ENCODE peak calls at places on chromosomes 1 and 21, in nine cellular contexts. I, Y, T, A, G, L, R, D and E are unnamed samples.

GRCh38 chr1:171597203-171597602 is 24.8 kb upstream of the MYOCOS start:
- DNase-seq in I (no peak), Y (no peak), T (no peak), A (no peak), G (no peak), L (no peak), R (no peak), D (no peak), E (no peak)

GRCh38 chr1:160256396-160257046 is 5.8 kb downstream of the DCAF8 start:
- DNase-seq in I (peak), Y (no peak), T (no peak), A (no peak), G (no peak), L (no peak), R (no peak), D (no peak), E (no peak)

GRCh38 chr1:48234086-48234485 is 11.6 kb downstream of the SLC5A9 start:
- DNase-seq in I (no peak), Y (no peak), T (no peak), A (no peak), G (no peak), L (no peak), R (no peak), D (no peak), E (no peak)

GRCh38 chr1:223323491-223324484 is 40.2 kb downstream of the SUSD4 start:
- DNase-seq in I (no peak), Y (no peak), T (no peak), A (no peak), G (no peak), L (no peak), R (no peak), D (no peak), E (no peak)

GRCh38 chr1:119367332-119368124 is 1.1 kb upstream of the HAO2 start:
- DNase-seq in I (peak), Y (no peak), T (no peak), A (peak), G (no peak), L (no peak), R (no peak), D (peak), E (peak)

GRCh38 chr1:174005032-174005431 is 17.1 kb downstream of the RC3H1 start:
- DNase-seq in I (no peak), Y (no peak), T (no peak), A (no peak), G (no peak), L (no peak), R (no peak), D (no peak), E (no peak)

GRCh38 chr1:26127235-26128163 is 15.9 kb downstream of the PDIK1L start:
- DNase-seq in I (no peak), Y (no peak), T (no peak), A (no peak), G (no peak), L (no peak), R (no peak), D (peak), E (no peak)

GRCh38 chr1:42456754-42457089 is 379 bp downstream of the PPCS start:
- DNase-seq in I (no peak), Y (peak), T (peak), A (peak), G (peak), L (peak), R (peak), D (peak), E (no peak)

GRCh38 chr1:41498809-41499208 is 14.3 kb upstream of the EDN2 start:
- DNase-seq in I (no peak), Y (no peak), T (no peak), A (no peak), G (no peak), L (peak), R (peak), D (no peak), E (no peak)

GRCh38 chr1:12594966-12595838 is 22.8 kb downstream of the DHRS3 start:
- DNase-seq in I (peak), Y (no peak), T (peak), A (no peak), G (peak), L (peak), R (no peak), D (no peak), E (no peak)

GRCh38 chr21:36092676-36093075 is 22.9 kb downstream of the CBR1 start:
- DNase-seq in I (no peak), Y (no peak), T (no peak), A (no peak), G (no peak), L (no peak), R (no peak), D (no peak), E (no peak)

GRCh38 chr21:44326716-44327602 is 12.2 kb downstream of the CFAP410 start:
- DNase-seq in I (no peak), Y (no peak), T (no peak), A (no peak), G (no peak), L (no peak), R (no peak), D (no peak), E (no peak)

GRCh38 chr1:78911956-78912880 is 94.3 kb downstream of the ADGRL4 start:
- DNase-seq in I (no peak), Y (no peak), T (no peak), A (no peak), G (no peak), L (no peak), R (no peak), D (no peak), E (no peak)

GRCh38 chr1:53057134-53057533 is 4.9 kb upstream of the PODN start:
- DNase-seq in I (no peak), Y (no peak), T (no peak), A (no peak), G (no peak), L (no peak), R (no peak), D (no peak), E (no peak)

GRCh38 chr1:47580451-47580980 is 142.7 kb downstream of the FOXD2 start:
- DNase-seq in I (no peak), Y (no peak), T (no peak), A (no peak), G (no peak), L (no peak), R (peak), D (no peak), E (no peak)

GRCh38 chr1:185376840-185377635 is 60.0 kb upstream of the IVNS1ABP start:
- DNase-seq in I (no peak), Y (no peak), T (no peak), A (no peak), G (no peak), L (no peak), R (no peak), D (peak), E (no peak)

GRCh38 chr1:207672525-207673130 is 27.7 kb downstream of the CR1L start:
- DNase-seq in I (peak), Y (no peak), T (no peak), A (peak), G (no peak), L (no peak), R (no peak), D (peak), E (no peak)

GRCh38 chr21:45819478-45820170 is 161.9 kb upstream of the COL6A1 start:
- DNase-seq in I (no peak), Y (no peak), T (no peak), A (peak), G (no peak), L (no peak), R (peak), D (no peak), E (no peak)

GRCh38 chr1:107899655-107900054 is 65.3 kb downstream of the VAV3 start:
- DNase-seq in I (no peak), Y (no peak), T (no peak), A (no peak), G (no peak), L (no peak), R (no peak), D (no peak), E (no peak)

GRCh38 chr1:165408518-165408917 is 36.4 kb downstream of the RXRG start:
- DNase-seq in I (peak), Y (no peak), T (no peak), A (peak), G (no peak), L (no peak), R (no peak), D (peak), E (no peak)

GRCh38 chr1:17198476-17199258 is 6.3 kb upstream of the PADI1 start:
- DNase-seq in I (no peak), Y (no peak), T (no peak), A (no peak), G (no peak), L (no peak), R (peak), D (no peak), E (no peak)

GRCh38 chr1:184558691-184559090 is 171.9 kb downstream of the C1orf21 start:
- DNase-seq in I (no peak), Y (no peak), T (no peak), A (no peak), G (no peak), L (no peak), R (no peak), D (no peak), E (no peak)

GRCh38 chr1:196160066-196160795 is 448.0 kb downstream of the KCNT2 start:
- DNase-seq in I (no peak), Y (no peak), T (no peak), A (no peak), G (no peak), L (no peak), R (no peak), D (no peak), E (no peak)

GRCh38 chr1:10867914-10868598 is 71.6 kb upstream of the CASZ1 start:
- DNase-seq in I (no peak), Y (no peak), T (no peak), A (peak), G (no peak), L (no peak), R (no peak), D (no peak), E (no peak)

GRCh38 chr21:37398697-37399096 is 32.1 kb downstream of the DYRK1A start:
- DNase-seq in I (no peak), Y (no peak), T (no peak), A (no peak), G (no peak), L (no peak), R (no peak), D (no peak), E (no peak)

GRCh38 chr1:100452641-100453040 is 85.3 kb upstream of the GPR88 start:
- DNase-seq in I (no peak), Y (no peak), T (no peak), A (no peak), G (no peak), L (no peak), R (no peak), D (no peak), E (no peak)

GRCh38 chr1:156458181-156458503 is 42.4 kb downstream of the MEF2D start:
- DNase-seq in I (no peak), Y (no peak), T (no peak), A (no peak), G (no peak), L (no peak), R (no peak), D (no peak), E (no peak)

GRCh38 chr1:163071381-163072255 is 2.5 kb downstream of the RGS4 start:
- DNase-seq in I (peak), Y (peak), T (peak), A (peak), G (no peak), L (no peak), R (peak), D (peak), E (no peak)

GRCh38 chr1:30675761-30676160 is 47.6 kb downstream of the MATN1 start:
- DNase-seq in I (no peak), Y (no peak), T (no peak), A (no peak), G (no peak), L (no peak), R (no peak), D (no peak), E (no peak)

GRCh38 chr1:46180082-46180616 is 3.9 kb upstream of the P3R3URF start:
- DNase-seq in I (peak), Y (no peak), T (no peak), A (peak), G (no peak), L (peak), R (no peak), D (no peak), E (no peak)

GRCh38 chr1:164720329-164721036 is 161.5 kb downstream of the PBX1 start:
- DNase-seq in I (no peak), Y (no peak), T (no peak), A (no peak), G (no peak), L (no peak), R (no peak), D (no peak), E (no peak)

GRCh38 chr1:44237721-44238457 is 24.6 kb downstream of the DMAP1 start:
- DNase-seq in I (peak), Y (no peak), T (peak), A (no peak), G (peak), L (peak), R (no peak), D (no peak), E (no peak)

GRCh38 chr1:20008391-20008841 is 29.0 kb upstream of the PLA2G2A start:
- DNase-seq in I (no peak), Y (no peak), T (no peak), A (no peak), G (no peak), L (no peak), R (peak), D (no peak), E (no peak)

GRCh38 chr1:77874804-77875445 is 13.5 kb upstream of the NEXN start:
- DNase-seq in I (no peak), Y (no peak), T (no peak), A (no peak), G (no peak), L (no peak), R (no peak), D (no peak), E (no peak)

GRCh38 chr1:44000266-44000665 is 8.9 kb downstream of the CCDC24 start:
- DNase-seq in I (no peak), Y (no peak), T (no peak), A (no peak), G (no peak), L (no peak), R (no peak), D (no peak), E (no peak)

GRCh38 chr1:86618358-86618757 is 71.5 kb downstream of the CLCA4 start:
- DNase-seq in I (no peak), Y (no peak), T (no peak), A (no peak), G (no peak), L (no peak), R (no peak), D (no peak), E (no peak)

GRCh38 chr1:156276532-156276931 is 6.1 kb downstream of the SMG5 start:
- DNase-seq in I (no peak), Y (no peak), T (no peak), A (no peak), G (no peak), L (no peak), R (no peak), D (no peak), E (no peak)